ENCODE peak calls at places on chromosomes 13 and 19, in eight cellular contexts. One of them, this sample, is unnamed.

GRCh38 chr13:36601186-36601585 is 72.6 kb upstream of the SERTM1 start:
- DNase-seq in left lung: no peak
- DNase-seq in fibroblast of lung: no peak
- DNase-seq in heart left ventricle: no peak
- DNase-seq in Peyer's patch: no peak
- DNase-seq in SK-N-SH: no peak
- DNase-seq in ascending aorta: no peak
- DNase-seq in mammary epithelial cell: peak; percentile 11
- DNase-seq in this sample: no peak

GRCh38 chr19:39211731-39212376 is 7.8 kb upstream of the SYCN start:
- DNase-seq in ascending aorta: no peak
- DNase-seq in heart left ventricle: no peak
- DNase-seq in fibroblast of lung: no peak
- DNase-seq in left lung: no peak
- DNase-seq in Peyer's patch: no peak
- DNase-seq in SK-N-SH: peak; percentile 13
- DNase-seq in mammary epithelial cell: no peak
- DNase-seq in this sample: no peak

GRCh38 chr13:48402325-48402962 is 10.5 kb downstream of the LPAR6 start:
- DNase-seq in fibroblast of lung: no peak
- DNase-seq in left lung: no peak
- DNase-seq in Peyer's patch: no peak
- DNase-seq in mammary epithelial cell: peak; percentile 17
- DNase-seq in heart left ventricle: no peak
- DNase-seq in SK-N-SH: no peak
- DNase-seq in ascending aorta: no peak
- DNase-seq in this sample: no peak

GRCh38 chr13:110129076-110129475 is 177.9 kb downstream of the COL4A1 start:
- DNase-seq in fibroblast of lung: no peak
- DNase-seq in heart left ventricle: no peak
- DNase-seq in left lung: no peak
- DNase-seq in mammary epithelial cell: no peak
- DNase-seq in Peyer's patch: no peak
- DNase-seq in SK-N-SH: no peak
- DNase-seq in ascending aorta: no peak
- DNase-seq in this sample: no peak

GRCh38 chr19:42271861-42272534 is 2.9 kb downstream of the CIC start:
- DNase-seq in SK-N-SH: no peak
- DNase-seq in left lung: peak; percentile 34
- DNase-seq in fibroblast of lung: no peak
- DNase-seq in ascending aorta: no peak
- DNase-seq in heart left ventricle: peak; percentile 18
- DNase-seq in mammary epithelial cell: no peak
- DNase-seq in Peyer's patch: no peak
- DNase-seq in this sample: peak; percentile 42

GRCh38 chr13:34935841-34936240 is 6.2 kb upstream of the NBEA start:
- DNase-seq in fibroblast of lung: no peak
- DNase-seq in heart left ventricle: no peak
- DNase-seq in ascending aorta: no peak
- DNase-seq in mammary epithelial cell: no peak
- DNase-seq in left lung: no peak
- DNase-seq in SK-N-SH: no peak
- DNase-seq in Peyer's patch: no peak
- DNase-seq in this sample: no peak

GRCh38 chr19:33868076-33868735 is 71.5 kb downstream of the KCTD15 start:
- DNase-seq in mammary epithelial cell: no peak
- DNase-seq in heart left ventricle: peak; percentile 3
- DNase-seq in ascending aorta: no peak
- DNase-seq in SK-N-SH: peak; percentile 75
- DNase-seq in fibroblast of lung: no peak
- DNase-seq in left lung: no peak
- DNase-seq in Peyer's patch: no peak
- DNase-seq in this sample: no peak

GRCh38 chr19:52248256-52248655 is 21.1 kb upstream of the ZNF766 start:
- DNase-seq in SK-N-SH: peak; percentile 34
- DNase-seq in Peyer's patch: peak; percentile 59
- DNase-seq in fibroblast of lung: peak; percentile 30
- DNase-seq in left lung: no peak
- DNase-seq in heart left ventricle: peak; percentile 40
- DNase-seq in ascending aorta: no peak
- DNase-seq in mammary epithelial cell: peak; percentile 42
- DNase-seq in this sample: no peak

GRCh38 chr19:29277107-29277506 is 64.2 kb upstream of the UQCRFS1 start:
- DNase-seq in heart left ventricle: no peak
- DNase-seq in SK-N-SH: no peak
- DNase-seq in mammary epithelial cell: no peak
- DNase-seq in fibroblast of lung: no peak
- DNase-seq in Peyer's patch: peak; percentile 25
- DNase-seq in left lung: no peak
- DNase-seq in ascending aorta: no peak
- DNase-seq in this sample: no peak

GRCh38 chr13:99467764-99468163 is 33.5 kb upstream of the TM9SF2 start:
- DNase-seq in heart left ventricle: no peak
- DNase-seq in fibroblast of lung: peak; percentile 68
- DNase-seq in left lung: no peak
- DNase-seq in SK-N-SH: no peak
- DNase-seq in ascending aorta: no peak
- DNase-seq in mammary epithelial cell: peak; percentile 79
- DNase-seq in Peyer's patch: no peak
- DNase-seq in this sample: no peak

GRCh38 chr19:38061294-38061693 is 154.3 kb downstream of the SIPA1L3 start:
- DNase-seq in SK-N-SH: no peak
- DNase-seq in heart left ventricle: no peak
- DNase-seq in fibroblast of lung: peak; percentile 85
- DNase-seq in mammary epithelial cell: peak; percentile 42
- DNase-seq in ascending aorta: no peak
- DNase-seq in Peyer's patch: no peak
- DNase-seq in left lung: no peak
- DNase-seq in this sample: no peak

GRCh38 chr19:46731007-46731501 is 14.1 kb upstream of the PRKD2 start:
- DNase-seq in left lung: peak; percentile 80
- DNase-seq in Peyer's patch: no peak
- DNase-seq in fibroblast of lung: peak; percentile 98
- DNase-seq in heart left ventricle: no peak
- DNase-seq in SK-N-SH: no peak
- DNase-seq in mammary epithelial cell: peak; percentile 93
- DNase-seq in ascending aorta: no peak
- DNase-seq in this sample: no peak

GRCh38 chr13:60627071-60627686 is 230.2 kb downstream of the TDRD3 start:
- DNase-seq in SK-N-SH: peak; percentile 51
- DNase-seq in Peyer's patch: no peak
- DNase-seq in heart left ventricle: no peak
- DNase-seq in ascending aorta: no peak
- DNase-seq in mammary epithelial cell: no peak
- DNase-seq in fibroblast of lung: peak; percentile 25
- DNase-seq in left lung: no peak
- DNase-seq in this sample: peak; percentile 30

GRCh38 chr19:13839938-13840750 is 36.8 kb upstream of the NANOS3 start:
- DNase-seq in Peyer's patch: peak; percentile 44
- DNase-seq in ascending aorta: peak; percentile 60
- DNase-seq in left lung: peak; percentile 74
- DNase-seq in mammary epithelial cell: peak; percentile 80
- DNase-seq in SK-N-SH: no peak
- DNase-seq in heart left ventricle: no peak
- DNase-seq in fibroblast of lung: peak; percentile 41
- DNase-seq in this sample: peak; percentile 90

GRCh38 chr19:38024991-38025716 is 118.1 kb downstream of the SIPA1L3 start:
- DNase-seq in ascending aorta: no peak
- DNase-seq in left lung: no peak
- DNase-seq in SK-N-SH: no peak
- DNase-seq in Peyer's patch: no peak
- DNase-seq in fibroblast of lung: no peak
- DNase-seq in mammary epithelial cell: no peak
- DNase-seq in heart left ventricle: no peak
- DNase-seq in this sample: no peak

GRCh38 chr19:50496189-50497029 is 14.6 kb downstream of the JOSD2 start:
- DNase-seq in SK-N-SH: peak; percentile 69
- DNase-seq in fibroblast of lung: no peak
- DNase-seq in left lung: no peak
- DNase-seq in heart left ventricle: peak; percentile 79
- DNase-seq in ascending aorta: no peak
- DNase-seq in mammary epithelial cell: no peak
- DNase-seq in Peyer's patch: no peak
- DNase-seq in this sample: peak; percentile 24

GRCh38 chr13:80408270-80408669 is 67.3 kb upstream of the SPRY2 start:
- DNase-seq in left lung: no peak
- DNase-seq in heart left ventricle: no peak
- DNase-seq in mammary epithelial cell: no peak
- DNase-seq in fibroblast of lung: no peak
- DNase-seq in Peyer's patch: no peak
- DNase-seq in SK-N-SH: no peak
- DNase-seq in ascending aorta: no peak
- DNase-seq in this sample: no peak

GRCh38 chr19:801030-801860 is 4.0 kb downstream of the PTBP1 start:
- DNase-seq in ascending aorta: peak; percentile 30
- DNase-seq in Peyer's patch: no peak
- DNase-seq in mammary epithelial cell: peak; percentile 56
- DNase-seq in heart left ventricle: peak; percentile 87
- DNase-seq in left lung: peak; percentile 75
- DNase-seq in SK-N-SH: peak; percentile 80
- DNase-seq in fibroblast of lung: peak; percentile 49
- DNase-seq in this sample: peak; percentile 74

GRCh38 chr19:1449467-1450442 is at the start of gene APC2:
- DNase-seq in mammary epithelial cell: no peak
- DNase-seq in SK-N-SH: peak; percentile 97
- DNase-seq in fibroblast of lung: no peak
- DNase-seq in ascending aorta: no peak
- DNase-seq in Peyer's patch: no peak
- DNase-seq in heart left ventricle: no peak
- DNase-seq in left lung: no peak
- DNase-seq in this sample: no peak

GRCh38 chr19:54470991-54471782 is 1.9 kb downstream of the CDC42EP5 start:
- DNase-seq in heart left ventricle: peak; percentile 57
- DNase-seq in left lung: no peak
- DNase-seq in Peyer's patch: no peak
- DNase-seq in ascending aorta: no peak
- DNase-seq in SK-N-SH: no peak
- DNase-seq in mammary epithelial cell: no peak
- DNase-seq in fibroblast of lung: no peak
- DNase-seq in this sample: peak; percentile 71

GRCh38 chr13:47747901-47748300 is 253.2 kb downstream of the SUCLA2 start:
- DNase-seq in fibroblast of lung: no peak
- DNase-seq in SK-N-SH: no peak
- DNase-seq in mammary epithelial cell: no peak
- DNase-seq in ascending aorta: no peak
- DNase-seq in heart left ventricle: no peak
- DNase-seq in left lung: no peak
- DNase-seq in Peyer's patch: no peak
- DNase-seq in this sample: no peak

GRCh38 chr13:51636349-51636890 is 52.2 kb downstream of the WDFY2 start:
- DNase-seq in Peyer's patch: no peak
- DNase-seq in left lung: no peak
- DNase-seq in heart left ventricle: no peak
- DNase-seq in fibroblast of lung: no peak
- DNase-seq in SK-N-SH: no peak
- DNase-seq in mammary epithelial cell: no peak
- DNase-seq in ascending aorta: no peak
- DNase-seq in this sample: no peak

GRCh38 chr13:77028202-77028601 is 1.2 kb upstream of the FBXL3 start:
- DNase-seq in SK-N-SH: no peak
- DNase-seq in Peyer's patch: no peak
- DNase-seq in mammary epithelial cell: peak; percentile 9
- DNase-seq in left lung: no peak
- DNase-seq in fibroblast of lung: peak; percentile 49
- DNase-seq in heart left ventricle: peak; percentile 28
- DNase-seq in ascending aorta: no peak
- DNase-seq in this sample: no peak

GRCh38 chr19:18397242-18398202 is at the start of gene LRRC25:
- DNase-seq in fibroblast of lung: no peak
- DNase-seq in heart left ventricle: peak; percentile 50
- DNase-seq in mammary epithelial cell: no peak
- DNase-seq in Peyer's patch: peak; percentile 69
- DNase-seq in left lung: peak; percentile 84
- DNase-seq in SK-N-SH: peak; percentile 63
- DNase-seq in ascending aorta: no peak
- DNase-seq in this sample: peak; percentile 62
- H3K4me3 ChIP-seq in fibroblast of lung: no peak within 1 kb of the TSS
- H3K4me3 ChIP-seq in heart left ventricle: peak within 1 kb of the TSS; percentile 51
- H3K4me3 ChIP-seq in mammary epithelial cell: no peak within 1 kb of the TSS
- H3K4me3 ChIP-seq in Peyer's patch: peak within 1 kb of the TSS; percentile 26
- H3K4me3 ChIP-seq in left lung: peak within 1 kb of the TSS; percentile 69
- H3K4me3 ChIP-seq in SK-N-SH: no peak within 1 kb of the TSS
- H3K4me3 ChIP-seq in ascending aorta: peak within 1 kb of the TSS; percentile 40
- H3K4me3 ChIP-seq in this sample: no peak within 1 kb of the TSS

GRCh38 chr13:42667638-42668037 is 93.7 kb downstream of the TNFSF11 start:
- DNase-seq in ascending aorta: no peak
- DNase-seq in mammary epithelial cell: no peak
- DNase-seq in heart left ventricle: no peak
- DNase-seq in Peyer's patch: no peak
- DNase-seq in SK-N-SH: no peak
- DNase-seq in left lung: no peak
- DNase-seq in fibroblast of lung: no peak
- DNase-seq in this sample: no peak
- H3K4me1 ChIP-seq in ascending aorta: no peaks in the 10 kb centered on the region
- H3K4me1 ChIP-seq in mammary epithelial cell: no peaks in the 10 kb centered on the region
- H3K4me1 ChIP-seq in heart left ventricle: no peaks in the 10 kb centered on the region
- H3K4me1 ChIP-seq in Peyer's patch: no peaks in the 10 kb centered on the region
- H3K4me1 ChIP-seq in SK-N-SH: no peaks in the 10 kb centered on the region
- H3K4me1 ChIP-seq in left lung: no peaks in the 10 kb centered on the region
- H3K4me1 ChIP-seq in fibroblast of lung: no peaks in the 10 kb centered on the region
- H3K4me1 ChIP-seq in this sample: no peaks in the 10 kb centered on the region

DNA sequence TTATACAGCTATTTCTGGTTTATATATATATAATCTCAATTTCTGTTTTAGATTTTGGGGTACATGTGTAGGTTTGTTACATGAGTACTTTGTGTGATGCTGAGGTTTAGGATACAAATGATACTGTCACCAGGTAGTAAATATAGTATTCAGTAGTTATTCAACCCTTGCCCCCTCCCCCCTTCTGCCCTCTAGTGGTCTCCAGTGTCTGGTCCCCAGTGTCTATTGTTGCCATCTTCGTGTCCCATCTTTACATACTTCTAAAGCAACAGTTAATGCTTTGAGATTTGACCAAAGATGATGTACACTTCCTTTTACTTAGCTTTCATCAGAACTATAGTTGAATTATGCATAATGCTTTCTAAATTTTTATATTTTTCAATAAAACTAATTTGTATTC is 1623.4 kb upstream of the PRR20A start:
- DNase-seq in mammary epithelial cell: no peak
- DNase-seq in Peyer's patch: no peak
- DNase-seq in heart left ventricle: no peak
- DNase-seq in fibroblast of lung: no peak
- DNase-seq in left lung: no peak
- DNase-seq in SK-N-SH: peak; percentile 1
- DNase-seq in ascending aorta: no peak
- DNase-seq in this sample: no peak
- TF ChIP-seq CTCF in mammary epithelial cell: no peak
- TF ChIP-seq CTCF in Peyer's patch: no peak
- TF ChIP-seq CTCF in heart left ventricle: no peak
- TF ChIP-seq CTCF in fibroblast of lung: peak; percentile 11
- TF ChIP-seq CTCF in left lung: no peak
- TF ChIP-seq CTCF in SK-N-SH: peak; percentile 47
- TF ChIP-seq CTCF in ascending aorta: no peak
- TF ChIP-seq CTCF in this sample: no peak

GRCh38 chr13:24539500-24540165 is 27.1 kb upstream of the PARP4 start:
- DNase-seq in left lung: no peak
- DNase-seq in Peyer's patch: no peak
- DNase-seq in SK-N-SH: no peak
- DNase-seq in fibroblast of lung: no peak
- DNase-seq in heart left ventricle: no peak
- DNase-seq in mammary epithelial cell: no peak
- DNase-seq in ascending aorta: no peak
- DNase-seq in this sample: no peak

GRCh38 chr13:24540236-24541126 is 27.9 kb upstream of the PARP4 start:
- DNase-seq in fibroblast of lung: no peak
- DNase-seq in mammary epithelial cell: no peak
- DNase-seq in left lung: no peak
- DNase-seq in heart left ventricle: no peak
- DNase-seq in SK-N-SH: peak; percentile 51
- DNase-seq in Peyer's patch: no peak
- DNase-seq in ascending aorta: no peak
- DNase-seq in this sample: peak; percentile 35

GRCh38 chr13:24541127-24541475 is 28.5 kb upstream of the PARP4 start:
- DNase-seq in ascending aorta: no peak
- DNase-seq in SK-N-SH: no peak
- DNase-seq in Peyer's patch: no peak
- DNase-seq in left lung: no peak
- DNase-seq in heart left ventricle: no peak
- DNase-seq in mammary epithelial cell: no peak
- DNase-seq in fibroblast of lung: no peak
- DNase-seq in this sample: no peak
- H3K4me3 ChIP-seq in ascending aorta: peak overlapping the region; percentile 61
- H3K4me3 ChIP-seq in SK-N-SH: peak overlapping the region; percentile 44
- H3K4me3 ChIP-seq in Peyer's patch: no peak overlapping the region
- H3K4me3 ChIP-seq in left lung: peak overlapping the region; percentile 35
- H3K4me3 ChIP-seq in heart left ventricle: peak overlapping the region; percentile 51
- H3K4me3 ChIP-seq in mammary epithelial cell: no peak overlapping the region
- H3K4me3 ChIP-seq in fibroblast of lung: no peak overlapping the region
- H3K4me3 ChIP-seq in this sample: no peak overlapping the region

This sample was measured in mucosa of descending colon.